ENCODE peak calls at places on chromosomes 3 and 15, in four cellular contexts. I is H1, X is HepG2, V is GM12878. T is an unnamed sample.
A peak's percentile ranks its signal among the peaks of the same experiment; 100 is the strongest.

GRCh38 chr3:190566043-190566933 is 52.4 kb downstream of the IL1RAP start:
- DNase-seq in X (peak; percentile 98), I (no peak), V (no peak), T (peak; percentile 42)

GRCh38 chr3:10553586-10554235 is 48.3 kb upstream of the ATP2B2 start:
- DNase-seq in X (no peak), I (peak; percentile 56), V (no peak), T (peak; percentile 85)

GRCh38 chr3:18444597-18445420 is 19.7 kb upstream of the SATB1 start:
- DNase-seq in V (no peak), X (peak; percentile 3), I (peak; percentile 79), T (no peak)

GRCh38 chr3:139198186-139198585 is 145.6 kb upstream of the MRPS22 start:
- DNase-seq in V (no peak), I (no peak), X (no peak), T (no peak)

GRCh38 chr15:77907824-77908751 is 169.4 kb downstream of the TBC1D2B start:
- DNase-seq in I (no peak), V (no peak), X (peak; percentile 61), T (peak; percentile 84)

GRCh38 chr3:153706706-153707105 is 414.5 kb upstream of the ARHGEF26 start:
- DNase-seq in V (no peak), I (no peak), X (no peak), T (no peak)

GRCh38 chr3:161253711-161254110 is 32.6 kb downstream of the NMD3 start:
- DNase-seq in V (no peak), I (no peak), X (no peak), T (no peak)

GRCh38 chr15:90035835-90036220 is 34.7 kb downstream of the ZNF710 start:
- DNase-seq in I (no peak), V (no peak), X (no peak), T (no peak)

GRCh38 chr3:129688310-129688895 is 81.9 kb upstream of the PLXND1 start:
- DNase-seq in I (peak; percentile 75), V (no peak), X (peak; percentile 78), T (peak; percentile 30)

GRCh38 chr3:16513141-16514020 is at the start of gene RFTN1:
- DNase-seq in X (no peak), I (peak; percentile 67), V (no peak), T (no peak)

GRCh38 chr3:146715176-146715575 is 110.0 kb upstream of the PLSCR5 start:
- DNase-seq in I (no peak), V (no peak), X (no peak), T (no peak)

GRCh38 chr3:70256566-70256965 is 55.9 kb downstream of the MDFIC2 start:
- DNase-seq in X (no peak), V (no peak), I (no peak), T (no peak)

GRCh38 chr3:39903253-39903652 is 93.8 kb downstream of the MYRIP start:
- DNase-seq in X (no peak), V (no peak), I (no peak), T (no peak)

GRCh38 chr3:98791341-98792325 is 28.5 kb downstream of the ST3GAL6 start:
- DNase-seq in I (no peak), X (no peak), V (no peak), T (no peak)

GRCh38 chr3:126936110-126936509 is 46.8 kb upstream of the PLXNA1 start:
- DNase-seq in V (no peak), X (no peak), I (no peak), T (no peak)

GRCh38 chr3:10390641-10391373 is 69.9 kb upstream of the SEC13 start:
- DNase-seq in I (no peak), X (no peak), V (no peak), T (no peak)

GRCh38 chr3:38039899-38040261 is 872 bp downstream of the DLEC1 start:
- DNase-seq in X (no peak), I (peak; percentile 55), V (peak; percentile 16), T (no peak)

GRCh38 chr15:68229386-68230156 is at the start of gene CLN6:
- DNase-seq in V (peak; percentile 48), X (peak; percentile 59), I (peak; percentile 88), T (peak; percentile 61)

GRCh38 chr3:159266779-159267178 is 464.9 kb downstream of the MFSD1 start:
- DNase-seq in V (no peak), I (peak; percentile 77), X (peak; percentile 23), T (peak; percentile 59)

GRCh38 chr15:90571063-90571541 is 41.4 kb downstream of the CRTC3 start:
- DNase-seq in X (no peak), I (no peak), V (no peak), T (no peak)

GRCh38 chr3:129745253-129745652 is 138.8 kb upstream of the PLXND1 start:
- DNase-seq in X (no peak), V (no peak), I (no peak), T (no peak)

GRCh38 chr3:127459205-127459604 is 131.3 kb downstream of the TPRA1 start:
- DNase-seq in I (no peak), X (no peak), V (no peak), T (no peak)

GRCh38 chr15:73745073-73745472 is 8.1 kb downstream of the INSYN1 start:
- DNase-seq in I (no peak), X (no peak), V (no peak), T (no peak)

GRCh38 chr15:26628071-26628470 is 144.8 kb downstream of the GABRB3 start:
- DNase-seq in V (no peak), I (no peak), X (no peak), T (no peak)

GRCh38 chr3:151168269-151169094 is 34.5 kb downstream of the GPR171 start:
- DNase-seq in V (no peak), I (peak; percentile 81), X (peak; percentile 72), T (peak; percentile 28)

GRCh38 chr3:71366991-71367604 is 216.4 kb downstream of the FOXP1 start:
- DNase-seq in X (peak; percentile 26), V (no peak), I (no peak), T (no peak)

GRCh38 chr3:196134691-196135090 is 52.8 kb upstream of the TFRC start:
- DNase-seq in X (no peak), V (no peak), I (no peak), T (no peak)

GRCh38 chr15:62228604-62229003 is 63.5 kb upstream of the C2CD4B start:
- DNase-seq in V (no peak), X (no peak), I (no peak), T (no peak)

GRCh38 chr3:43013256-43013655 is 34.1 kb downstream of the GASK1A start:
- DNase-seq in V (no peak), X (no peak), I (no peak), T (no peak)
- TF ChIP-seq SUZ12 in V (no peak), X (no peak), I (no peak), T (no peak)

GRCh38 chr15:80090041-80090440 is 30.6 kb downstream of the ZFAND6 start:
- DNase-seq in I (no peak), X (no peak), V (no peak), T (no peak)

GRCh38 chr15:80095959-80096358 is 36.5 kb downstream of the ZFAND6 start:
- DNase-seq in I (no peak), V (no peak), X (no peak), T (no peak)

GRCh38 chr15:80095511-80095910 is 36.0 kb downstream of the ZFAND6 start:
- DNase-seq in X (no peak), V (no peak), I (no peak), T (no peak)

GRCh38 chr15:80090879-80091503 is 31.5 kb downstream of the ZFAND6 start:
- DNase-seq in V (no peak), I (no peak), X (no peak), T (no peak)

DNA sequence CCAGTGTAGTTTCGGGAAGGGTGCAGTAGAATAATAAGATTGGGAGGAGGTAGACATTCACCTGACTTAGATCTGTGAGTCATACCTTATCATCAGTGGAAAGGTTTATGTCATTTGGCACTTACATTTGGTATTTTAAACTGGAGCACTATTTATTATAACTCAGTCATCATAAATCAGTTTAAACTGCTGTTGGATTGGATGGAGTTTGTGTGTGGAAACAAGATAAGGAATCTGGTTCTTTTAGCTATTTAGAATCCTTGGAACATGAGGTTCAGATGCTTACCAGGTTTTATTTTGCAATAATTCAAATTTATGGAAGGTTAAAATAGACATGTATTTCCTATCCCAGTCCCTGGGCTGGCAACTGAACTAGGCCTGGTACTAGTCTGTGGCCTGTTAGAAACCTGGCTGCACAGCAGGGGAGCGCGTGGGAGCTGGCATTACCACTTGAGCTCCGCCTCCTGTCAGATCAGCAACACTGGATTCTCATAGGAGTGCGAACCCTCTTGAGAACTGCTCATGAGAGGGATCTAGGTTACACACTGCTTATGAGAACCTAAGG is 34.5 kb downstream of the ZFAND6 start:
- DNase-seq in I (no peak), X (no peak), V (no peak), T (no peak)
- H3K9ac ChIP-seq in I (no peak overlapping the region), X (no peak overlapping the region), V (no peak overlapping the region), T (no peak overlapping the region)

GRCh38 chr3:168090306-168091085 is 5.2 kb downstream of the GOLIM4 start:
- DNase-seq in I (no peak), X (no peak), V (no peak), T (no peak)

GRCh38 chr3:168091961-168092360 is 3.8 kb downstream of the GOLIM4 start:
- DNase-seq in I (no peak), V (no peak), X (peak; percentile 41), T (no peak)

GRCh38 chr3:168093229-168093628 is 2.5 kb downstream of the GOLIM4 start:
- DNase-seq in I (no peak), X (no peak), V (no peak), T (no peak)

GRCh38 chr3:168089179-168089771 is 6.4 kb downstream of the GOLIM4 start:
- DNase-seq in V (no peak), I (no peak), X (no peak), T (no peak)

GRCh38 chr3:168091299-168091852 is 4.3 kb downstream of the GOLIM4 start:
- DNase-seq in V (no peak), I (no peak), X (peak; percentile 17), T (no peak)
- H3K4me1 ChIP-seq in V (peaks cover 11% of the 10 kb centered on the region), I (peaks cover 6% of the 10 kb centered on the region), X (peaks cover 71% of the 10 kb centered on the region), T (no peaks in the 10 kb centered on the region)

GRCh38 chr15:69820819-69821218 is 276.9 kb downstream of the TLE3 start:
- DNase-seq in I (peak; percentile 79), X (no peak), V (no peak), T (peak; percentile 93)
- TF ChIP-seq SUZ12 in I (no peak), X (no peak), V (no peak), T (no peak)

DNA sequence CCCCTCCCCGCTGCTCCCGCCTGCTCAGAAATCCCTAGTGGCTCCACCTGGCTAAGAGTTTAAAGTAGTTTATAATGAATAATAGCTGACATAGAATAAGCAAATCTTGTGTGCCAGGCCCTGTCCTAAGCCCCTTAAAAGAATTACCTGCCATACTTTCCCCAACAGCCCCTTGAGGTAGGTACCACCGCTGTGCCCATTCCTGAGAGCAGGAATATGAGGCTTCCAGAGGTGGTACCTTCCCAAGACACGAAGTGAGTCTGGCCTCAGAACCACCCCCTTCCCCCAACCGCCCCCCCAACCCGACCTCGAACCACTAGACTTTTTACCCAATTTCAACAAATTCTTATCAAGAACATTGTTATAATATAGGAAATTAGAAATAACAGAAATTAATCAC is 1.2 kb downstream of the ABHD6 start:
- DNase-seq in X (no peak), I (no peak), V (no peak), T (no peak)
- H3K9ac ChIP-seq in X (no peak overlapping the region), I (no peak overlapping the region), V (peak overlapping the region; percentile 53), T (peak overlapping the region; percentile 85)

GRCh38 chr3:35305406-35305805 is 333.9 kb upstream of the ARPP21 start:
- DNase-seq in I (no peak), X (no peak), V (no peak), T (no peak)
- H3K4me1 ChIP-seq in I (no peaks in the 10 kb centered on the region), X (no peaks in the 10 kb centered on the region), V (no peaks in the 10 kb centered on the region), T (no peaks in the 10 kb centered on the region)